ENCODE peak calls at places on chromosome 7, in eight cellular contexts. V is SJSA1; Z is neuronal stem cell; H is uterus; F is BE2C; L is brain microvascular endothelial cell; I is CD4-positive, alpha-beta memory T cell; A is right atrium auricular region. M is an unnamed sample. For H3K36me3, the result is how much of the 10 kb centered on the place peaks cover.

GRCh38 chr7:31327071-31327470 is 13.5 kb downstream of the NEUROD6 start:
- DNase-seq in V (peak), Z (no peak), H (no peak), F (no peak), L (peak), I (no peak), A (no peak), M (no peak)

GRCh38 chr7:108598153-108598552 is 28.5 kb downstream of the DNAJB9 start:
- DNase-seq in V (no peak), Z (no peak), H (no peak), F (no peak), L (no peak), I (no peak), A (no peak), M (no peak)

GRCh38 chr7:132232394-132232793 is 343.9 kb downstream of the PLXNA4 start:
- DNase-seq in V (no peak), Z (peak), H (no peak), F (no peak), L (no peak), I (no peak), A (no peak), M (no peak)

GRCh38 chr7:117630907-117631564 is 151.2 kb downstream of the CFTR start:
- DNase-seq in V (no peak), Z (no peak), H (no peak), F (no peak), L (no peak), I (no peak), A (no peak), M (no peak)

GRCh38 chr7:27346531-27347260 is 104.1 kb downstream of the EVX1 start:
- DNase-seq in V (peak), Z (no peak), H (peak), F (peak), L (peak), I (no peak), A (no peak), M (peak)

GRCh38 chr7:12751764-12752163 is 64.3 kb downstream of the ARL4A start:
- DNase-seq in V (no peak), Z (no peak), H (no peak), F (no peak), L (no peak), I (no peak), A (no peak), M (no peak)

GRCh38 chr7:116495737-116496136 is 3.8 kb upstream of the CAV2 start:
- DNase-seq in V (no peak), Z (no peak), H (no peak), F (no peak), L (no peak), I (no peak), A (no peak), M (no peak)

GRCh38 chr7:102284399-102284798 is 2.3 kb upstream of the SH2B2 start:
- DNase-seq in V (no peak), Z (no peak), H (no peak), F (no peak), L (no peak), I (peak), A (no peak), M (peak)

GRCh38 chr7:46411236-46411635 is 490.2 kb upstream of the IGFBP3 start:
- DNase-seq in V (no peak), Z (no peak), H (no peak), F (no peak), L (no peak), I (no peak), A (no peak), M (no peak)

GRCh38 chr7:130896898-130897514 is 163.0 kb upstream of the KLF14 start:
- DNase-seq in V (peak), Z (peak), H (peak), F (peak), L (no peak), I (peak), A (no peak), M (peak)

GRCh38 chr7:83936056-83936703 is 258.4 kb downstream of the SEMA3A start:
- DNase-seq in V (peak), Z (peak), H (no peak), F (peak), L (peak), I (peak), A (no peak), M (peak)

GRCh38 chr7:2616973-2617709 is 14.6 kb upstream of the TTYH3 start:
- DNase-seq in V (no peak), Z (no peak), H (no peak), F (peak), L (no peak), I (no peak), A (no peak), M (no peak)

GRCh38 chr7:98733036-98733435 is 116.0 kb downstream of the NPTX2 start:
- DNase-seq in V (peak), Z (no peak), H (no peak), F (peak), L (peak), I (no peak), A (no peak), M (peak)

GRCh38 chr7:22723171-22723601 is 3.8 kb upstream of the IL6 start:
- DNase-seq in V (peak), Z (no peak), H (peak), F (no peak), L (peak), I (no peak), A (peak), M (peak)

GRCh38 chr7:5773661-5774086 is 7.8 kb downstream of the RNF216 start:
- DNase-seq in V (peak), Z (no peak), H (peak), F (peak), L (peak), I (no peak), A (peak), M (peak)
- H3K4me3 ChIP-seq in V (no peak), Z (no peak), H (no peak), F (no peak), L (no peak), I (no peak), A (no peak), M (no peak)

GRCh38 chr7:135620980-135621850 is 41.1 kb upstream of the STMP1 start:
- DNase-seq in V (peak), Z (peak), H (no peak), F (peak), L (peak), I (peak), A (peak), M (peak)
- H3K36me3 ChIP-seq in V (half or more), Z (under half), H (under half), F (half or more), L (under half), I (half or more), A (half or more), M (half or more)

GRCh38 chr7:71285614-71286013 is 153.7 kb downstream of the GALNT17 start:
- DNase-seq in V (no peak), Z (no peak), H (no peak), F (no peak), L (no peak), I (no peak), A (no peak), M (no peak)
- H3K4me3 ChIP-seq in V (no peak), Z (no peak), H (no peak), F (no peak), L (no peak), I (no peak), A (no peak), M (no peak)

DNA sequence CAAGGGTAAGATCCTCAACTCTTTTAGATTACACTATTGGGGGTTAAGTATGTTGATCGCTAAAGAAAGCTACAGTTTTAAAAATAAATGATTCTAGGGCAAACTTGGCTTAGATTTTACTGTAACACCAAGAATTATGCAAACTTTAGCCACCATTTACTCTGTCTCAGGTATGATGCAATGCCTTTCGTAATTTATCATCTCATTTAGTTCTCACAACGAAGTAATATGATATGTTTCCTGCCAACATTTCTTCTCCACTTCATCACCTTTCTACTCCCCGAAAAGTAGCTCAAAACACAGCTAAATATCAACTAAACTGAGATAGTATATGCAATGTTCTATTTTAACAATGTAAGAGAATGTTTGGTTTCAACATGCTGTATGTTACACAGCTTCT is 21.1 kb downstream of the FAM133B start:
- DNase-seq in V (no peak), Z (no peak), H (no peak), F (no peak), L (no peak), I (no peak), A (no peak), M (no peak)
- H3K36me3 ChIP-seq in V (half or more), Z (under half), H (under half), F (half or more), L (under half), I (under half), A (half or more), M (half or more)

DNA sequence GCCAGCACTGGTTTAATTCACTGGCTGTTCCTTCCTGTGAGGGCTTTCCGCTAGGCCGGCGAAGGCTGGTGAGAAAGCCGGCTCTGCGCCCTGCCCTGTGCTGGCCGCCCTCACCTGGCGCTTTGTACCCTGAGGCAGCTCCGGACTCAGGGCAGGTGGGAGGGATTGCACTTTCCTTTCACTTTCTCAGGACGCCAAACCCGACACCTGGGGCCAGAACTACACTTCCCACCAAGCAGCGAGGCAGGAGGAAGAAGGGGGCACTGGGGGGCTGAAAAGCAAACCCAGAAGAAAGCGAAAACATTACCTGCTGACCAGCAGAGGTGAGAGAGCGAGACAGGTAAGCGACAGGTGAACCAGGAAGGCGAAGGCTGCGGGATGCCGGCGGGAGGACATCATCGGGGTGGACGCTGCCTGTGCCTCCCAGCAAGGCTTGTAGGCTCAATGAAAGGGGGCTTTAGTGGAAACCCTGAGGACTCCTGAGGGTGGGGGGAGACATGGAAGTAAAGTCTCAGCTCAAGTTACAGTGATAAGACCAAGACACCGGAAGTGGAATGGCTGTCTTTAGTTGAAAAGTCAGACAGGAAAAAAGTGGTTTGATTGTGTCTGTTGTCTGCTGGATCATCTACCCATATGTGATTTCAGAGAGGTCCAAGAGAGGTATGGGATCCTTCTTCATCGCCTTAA is at the start of gene RAB19:
- DNase-seq in V (no peak), Z (no peak), H (no peak), F (no peak), L (no peak), I (peak), A (no peak), M (no peak)
- H3K4me3 ChIP-seq in V (no peak), Z (no peak), H (peak), F (no peak), L (peak), I (peak), A (no peak), M (no peak)

GRCh38 chr7:75982306-75983064 is 11.9 kb downstream of the TMEM120A start:
- DNase-seq in V (no peak), Z (no peak), H (peak), F (no peak), L (no peak), I (no peak), A (no peak), M (no peak)

GRCh38 chr7:75980126-75980864 is 14.1 kb downstream of the TMEM120A start:
- DNase-seq in V (no peak), Z (no peak), H (no peak), F (peak), L (no peak), I (no peak), A (no peak), M (no peak)

GRCh38 chr7:75983471-75984129 is 10.8 kb downstream of the TMEM120A start:
- DNase-seq in V (no peak), Z (no peak), H (peak), F (no peak), L (no peak), I (no peak), A (no peak), M (no peak)

GRCh38 chr7:75980865-75981449 is 13.4 kb downstream of the TMEM120A start:
- DNase-seq in V (no peak), Z (no peak), H (peak), F (peak), L (no peak), I (no peak), A (no peak), M (no peak)

DNA sequence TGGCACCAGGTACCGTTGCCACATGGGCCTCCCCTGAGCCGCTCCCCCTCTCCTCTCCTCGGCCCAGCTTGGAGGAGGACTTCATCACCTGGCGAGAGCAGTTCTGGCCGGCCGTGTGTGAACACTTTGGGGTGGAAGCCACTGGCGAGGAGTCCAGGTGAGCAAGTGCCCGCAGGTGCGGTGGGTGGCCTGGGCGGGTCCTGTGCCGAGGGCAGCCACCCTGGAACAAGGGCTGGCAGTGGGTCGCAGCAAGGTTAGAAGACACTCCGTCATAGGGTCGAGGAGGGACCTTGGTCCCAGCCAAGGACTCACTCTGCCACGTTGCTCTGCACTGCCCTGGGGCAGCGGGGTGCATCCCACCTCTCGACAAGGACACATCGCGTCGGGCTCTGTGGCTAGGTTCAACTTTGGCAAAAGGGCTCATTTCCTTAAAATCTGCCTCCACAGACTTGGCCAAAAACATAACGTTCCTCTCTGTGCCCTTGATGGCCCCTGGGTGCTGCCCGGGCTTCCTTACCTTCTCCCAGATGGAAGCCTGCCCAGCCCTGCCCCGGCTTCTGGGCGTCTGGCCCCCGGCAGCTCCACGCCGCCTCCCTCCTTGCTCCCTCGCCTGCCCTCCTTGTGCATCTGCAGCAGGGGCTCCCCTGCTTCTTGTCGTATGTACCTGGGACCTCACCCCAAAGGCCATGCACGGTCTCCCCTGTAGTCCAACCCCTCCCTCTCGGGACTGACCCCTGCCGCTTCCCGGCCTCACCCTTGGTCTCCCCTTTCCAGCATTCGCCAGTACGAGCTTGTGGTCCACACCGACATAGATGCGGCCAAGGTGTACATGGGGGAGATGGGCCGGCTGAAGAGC is 12.7 kb downstream of the TMEM120A start:
- DNase-seq in V (no peak), Z (no peak), H (peak), F (no peak), L (no peak), I (no peak), A (no peak), M (no peak)
- H3K36me3 ChIP-seq in V (half or more), Z (under half), H (under half), F (under half), L (under half), I (under half), A (half or more), M (half or more)

GRCh38 chr7:129569811-129570215 is 41.7 kb upstream of the NRF1 start:
- DNase-seq in V (peak), Z (no peak), H (no peak), F (no peak), L (peak), I (no peak), A (no peak), M (peak)
- H3K4me3 ChIP-seq in V (no peak), Z (no peak), H (no peak), F (no peak), L (no peak), I (no peak), A (no peak), M (no peak)